ENCODE peak calls at places on chromosome 4, in six cellular contexts. B is K562, D is A549, Q is HepG2, G is GM12878, Y is NB4. L is an unnamed sample.

GRCh38 chr4:7978489-7978888 is 38.8 kb upstream of the AFAP1 start:
- DNase-seq in B (no peak), Q (no peak), D (no peak), Y (no peak), G (no peak), L (no peak)

GRCh38 chr4:75637176-75637575 is 6.8 kb upstream of the CDKL2 start:
- DNase-seq in Q (no peak), D (no peak), B (no peak), Y (no peak), G (no peak), L (no peak)

GRCh38 chr4:77586953-77587383 is 18.7 kb upstream of the CXCL13 start:
- DNase-seq in B (no peak), G (peak; percentile 88), Y (peak; percentile 71), D (peak; percentile 12), Q (no peak), L (no peak)

GRCh38 chr4:128354205-128354821 is 66.7 kb upstream of the PGRMC2 start:
- DNase-seq in D (peak; percentile 88), Y (no peak), B (no peak), G (no peak), Q (peak; percentile 30), L (peak; percentile 92)

GRCh38 chr4:152691761-152692160 is 12.0 kb upstream of the TMEM154 start:
- DNase-seq in Q (peak; percentile 20), B (no peak), G (no peak), Y (no peak), D (no peak), L (no peak)

GRCh38 chr4:86358176-86358701 is 1.6 kb downstream of the MAPK10 start:
- DNase-seq in G (no peak), B (no peak), D (no peak), Q (no peak), Y (no peak), L (no peak)

GRCh38 chr4:11701978-11702377 is 273.3 kb upstream of the HS3ST1 start:
- DNase-seq in D (no peak), Q (no peak), G (no peak), Y (no peak), B (no peak), L (no peak)

GRCh38 chr4:28518781-28519180 is 1658.1 kb downstream of the STIM2 start:
- DNase-seq in G (no peak), B (no peak), Y (no peak), D (no peak), Q (no peak), L (no peak)

GRCh38 chr4:114364857-114365256 is 233.8 kb upstream of the UGT8 start:
- DNase-seq in D (peak; percentile 7), Q (no peak), B (no peak), G (no peak), Y (no peak), L (no peak)

GRCh38 chr4:103591839-103592238 is 127.9 kb downstream of the TACR3 start:
- DNase-seq in Y (no peak), G (no peak), D (no peak), B (no peak), Q (no peak), L (peak; percentile 87)

GRCh38 chr4:152094851-152095700 is 334.3 kb upstream of the GATB start:
- DNase-seq in B (no peak), Q (no peak), D (no peak), G (no peak), Y (no peak), L (no peak)

GRCh38 chr4:97987019-97987648 is 156.1 kb downstream of the STPG2 start:
- DNase-seq in B (no peak), G (no peak), Y (peak; percentile 49), D (peak; percentile 24), Q (peak; percentile 4), L (peak; percentile 71)

GRCh38 chr4:121127100-121127499 is 37.0 kb downstream of the TNIP3 start:
- DNase-seq in B (no peak), Y (no peak), G (no peak), Q (no peak), D (no peak), L (no peak)
- TF ChIP-seq MYC in B (no peak), Y (no peak), G (no peak), Q (no peak), D (no peak), L (no peak)

DNA sequence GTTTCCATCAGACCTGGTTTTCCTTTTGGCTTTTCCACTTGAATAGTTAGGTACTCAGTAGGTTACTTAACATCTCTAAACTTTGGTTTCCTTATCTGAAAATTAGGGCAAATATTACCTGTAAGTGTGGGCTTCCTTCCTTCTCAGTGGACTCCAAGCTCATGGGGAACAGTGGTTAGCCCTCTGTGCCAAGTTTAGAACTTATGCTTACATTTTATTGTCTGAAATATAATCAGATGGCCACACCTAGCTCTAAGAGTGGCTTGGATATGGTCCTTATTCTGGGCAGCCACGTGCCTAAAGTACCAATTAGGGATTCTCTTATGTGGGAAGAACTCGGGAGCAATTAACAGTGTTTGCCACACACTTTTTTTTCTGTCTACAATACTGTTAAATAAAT is 133.9 kb downstream of the UCHL1 start:
- DNase-seq in Y (no peak), G (no peak), D (no peak), Q (no peak), B (no peak), L (no peak)
- TF ChIP-seq MYC in Y (no peak), G (no peak), D (no peak), Q (no peak), B (no peak), L (no peak)

GRCh38 chr4:68905598-68906237 is 45.9 kb downstream of the UGT2A3 start:
- DNase-seq in Y (no peak), B (no peak), D (no peak), G (no peak), Q (no peak), L (no peak)
- TF ChIP-seq MYC in Y (no peak), B (no peak), D (no peak), G (no peak), Q (no peak), L (no peak)

DNA sequence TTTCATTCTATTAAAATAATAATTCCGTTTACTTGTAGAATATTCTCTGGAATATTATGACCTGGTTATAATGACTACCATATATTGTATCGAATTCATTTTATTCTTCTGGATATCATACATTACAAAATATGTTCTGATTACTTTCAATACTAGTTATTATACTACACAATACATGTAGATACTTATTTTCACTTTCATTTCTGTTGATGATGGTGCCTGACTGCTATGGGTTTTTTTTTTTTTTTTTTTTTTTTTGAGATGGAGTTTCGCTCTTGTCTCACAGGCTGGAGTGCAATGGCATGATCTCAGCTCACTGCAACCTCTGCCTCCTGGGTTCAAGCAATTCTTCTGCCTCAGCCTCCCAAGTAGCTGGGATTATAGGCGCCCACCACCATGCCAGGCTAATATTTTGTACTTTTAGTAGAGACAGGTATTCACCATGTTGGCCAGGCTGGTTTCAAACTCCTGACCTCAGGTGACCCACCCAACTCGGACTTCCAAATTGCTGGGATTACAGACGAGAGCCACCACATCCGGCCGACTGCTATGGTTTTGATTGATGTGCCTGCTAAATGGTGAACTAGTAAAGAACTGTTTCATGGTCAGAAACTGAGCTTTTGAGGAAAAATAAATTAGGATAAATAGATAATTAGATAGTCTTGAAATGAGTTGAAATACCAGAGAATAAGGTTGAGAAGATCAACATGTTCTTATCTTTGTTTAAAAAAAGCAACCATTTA is 39.5 kb downstream of the PCDH10 start:
- DNase-seq in G (no peak), D (no peak), Y (no peak), Q (no peak), B (no peak), L (no peak)
- TF ChIP-seq MYC in G (no peak), D (no peak), Y (no peak), Q (no peak), B (no peak), L (no peak)

GRCh38 chr4:4990329-4990728 is 28.9 kb downstream of the CYTL1 start:
- DNase-seq in Q (no peak), G (no peak), B (no peak), D (no peak), Y (no peak), L (no peak)

GRCh38 chr4:4992833-4993232 is 26.4 kb downstream of the CYTL1 start:
- DNase-seq in Q (no peak), G (no peak), Y (no peak), D (no peak), B (no peak), L (no peak)

GRCh38 chr4:4989083-4989622 is 30.1 kb downstream of the CYTL1 start:
- DNase-seq in Y (no peak), G (no peak), B (no peak), D (no peak), Q (no peak), L (no peak)

GRCh38 chr4:4991541-4992099 is 27.6 kb downstream of the CYTL1 start:
- DNase-seq in Q (no peak), Y (no peak), D (no peak), B (no peak), G (no peak), L (no peak)

DNA sequence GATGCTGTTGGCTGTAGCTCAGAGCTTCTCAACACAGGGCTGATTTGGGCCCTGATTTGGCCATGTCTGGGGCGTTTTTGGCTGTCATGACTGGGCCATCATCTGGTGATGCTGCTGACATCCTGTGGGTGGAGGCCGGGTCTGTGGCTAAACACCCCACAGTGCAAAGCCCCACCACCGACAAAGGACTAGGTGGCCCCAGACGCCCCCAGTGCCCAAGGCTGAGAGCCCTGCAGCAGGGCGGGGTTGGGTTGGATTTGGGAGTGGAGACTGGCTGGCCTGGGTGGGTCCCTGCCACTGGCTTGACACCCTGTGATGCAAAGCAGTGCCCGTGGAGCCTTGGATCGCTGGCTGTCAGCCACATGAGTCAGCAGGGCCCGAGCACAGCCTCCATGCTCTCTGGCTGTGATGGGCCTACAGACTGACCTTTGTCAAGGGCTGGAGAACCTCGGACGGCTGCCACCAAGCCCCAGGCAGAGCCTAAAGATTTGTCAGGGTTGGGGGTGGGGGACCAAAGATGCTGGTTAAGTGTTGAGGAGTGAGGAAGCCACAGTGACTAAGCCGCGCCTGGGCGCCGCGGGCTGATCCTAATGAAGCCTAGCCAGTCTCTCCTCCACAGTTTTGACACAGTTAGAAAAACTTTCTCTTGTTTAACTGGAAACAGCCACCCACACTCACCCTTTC is 28.3 kb downstream of the CYTL1 start:
- DNase-seq in G (no peak), D (peak; percentile 75), Y (peak; percentile 19), Q (no peak), B (peak; percentile 50), L (no peak)
- TF ChIP-seq MYC in G (no peak), D (no peak), Y (no peak), Q (no peak), B (no peak), L (no peak)

L was measured in endothelial cell of umbilical vein.